ENCODE peak calls at places on chromosomes 6 and 20, in six cellular contexts. H is K562; W is uterus; M is CD4-positive, CD25-positive, alpha-beta regulatory T cell; N is body of pancreas; A is left ventricle myocardium inferior. J is an unnamed sample. For H3K4me1, the result is how much of the 10 kb centered on the place peaks cover.

GRCh38 chr20:20969701-20970100 is 136.5 kb downstream of the LINC00237 start:
- DNase-seq in H (no peak), W (no peak), M (no peak), N (no peak), A (no peak), J (no peak)

GRCh38 chr20:57390604-57391438 is at the start of gene RBM38:
- DNase-seq in H (peak), W (peak), M (peak), N (peak), A (peak), J (peak)

GRCh38 chr6:71080793-71081192 is 123.9 kb upstream of the B3GAT2 start:
- DNase-seq in H (no peak), W (no peak), M (no peak), N (no peak), A (no peak), J (peak)

GRCh38 chr20:48406462-48407235 is 421.1 kb downstream of the PREX1 start:
- DNase-seq in H (no peak), W (no peak), M (no peak), N (no peak), A (no peak), J (peak)

GRCh38 chr20:25439328-25439727 is 31.9 kb downstream of the GINS1 start:
- DNase-seq in H (no peak), W (no peak), M (no peak), N (no peak), A (no peak), J (no peak)

GRCh38 chr6:163579111-163579879 is 164.8 kb downstream of the QKI start:
- DNase-seq in H (peak), W (no peak), M (no peak), N (no peak), A (peak), J (no peak)

GRCh38 chr6:128712898-128713297 is 170.0 kb upstream of the LAMA2 start:
- DNase-seq in H (no peak), W (no peak), M (no peak), N (no peak), A (no peak), J (no peak)

GRCh38 chr20:31560094-31560899 is 44.8 kb upstream of the ID1 start:
- DNase-seq in H (peak), W (peak), M (peak), N (peak), A (peak), J (peak)

GRCh38 chr6:11064836-11065235 is 20.7 kb upstream of the ELOVL2 start:
- DNase-seq in H (no peak), W (no peak), M (no peak), N (no peak), A (no peak), J (no peak)

GRCh38 chr20:24910461-24910860 is 38.6 kb upstream of the CST7 start:
- DNase-seq in H (no peak), W (no peak), M (no peak), N (no peak), A (no peak), J (no peak)

GRCh38 chr6:33988121-33989015 is 157.5 kb downstream of the GRM4 start:
- DNase-seq in H (no peak), W (no peak), M (no peak), N (peak), A (no peak), J (no peak)

GRCh38 chr20:38060536-38060935 is 27.0 kb downstream of the RPRD1B start:
- DNase-seq in H (no peak), W (no peak), M (no peak), N (no peak), A (no peak), J (peak)

GRCh38 chr6:33869826-33870423 is 66.1 kb upstream of the MLN start:
- DNase-seq in H (no peak), W (no peak), M (no peak), N (no peak), A (no peak), J (no peak)

GRCh38 chr6:57097596-57097995 is 7.6 kb downstream of the ZNF451 start:
- DNase-seq in H (no peak), W (no peak), M (no peak), N (no peak), A (no peak), J (peak)

GRCh38 chr6:1678201-1678600 is 68.5 kb downstream of the FOXC1 start:
- DNase-seq in H (no peak), W (no peak), M (no peak), N (peak), A (no peak), J (no peak)

GRCh38 chr20:10448270-10449156 is 13.4 kb downstream of the SLX4IP start:
- DNase-seq in H (no peak), W (no peak), M (no peak), N (no peak), A (no peak), J (peak)

GRCh38 chr6:35474129-35474977 is 6.2 kb downstream of the RPL10A start:
- DNase-seq in H (no peak), W (no peak), M (no peak), N (no peak), A (no peak), J (no peak)

GRCh38 chr6:79469381-79470246 is 67.6 kb downstream of the LCA5 start:
- DNase-seq in H (no peak), W (no peak), M (no peak), N (no peak), A (no peak), J (no peak)

GRCh38 chr20:36472656-36473071 is 68.7 kb upstream of the MYL9 start:
- DNase-seq in H (peak), W (peak), M (no peak), N (peak), A (peak), J (peak)

GRCh38 chr6:25401711-25402110 is 122.5 kb downstream of the CARMIL1 start:
- DNase-seq in H (no peak), W (no peak), M (no peak), N (no peak), A (no peak), J (no peak)

GRCh38 chr6:88958842-88959241 is 4.6 kb downstream of the RNGTT start:
- DNase-seq in H (no peak), W (no peak), M (no peak), N (no peak), A (no peak), J (no peak)

GRCh38 chr20:34516038-34516873 is at the start of gene DYNLRB1:
- DNase-seq in H (peak), W (peak), M (peak), N (peak), A (peak), J (peak)

GRCh38 chr6:112956696-112957525 is 609.8 kb downstream of the RFPL4B start:
- DNase-seq in H (peak), W (peak), M (no peak), N (no peak), A (no peak), J (peak)

GRCh38 chr20:52410182-52410647 is 218.6 kb upstream of the ZFP64 start:
- DNase-seq in H (no peak), W (peak), M (peak), N (no peak), A (no peak), J (peak)

GRCh38 chr6:40343887-40344565 is 243.1 kb downstream of the LRFN2 start:
- DNase-seq in H (no peak), W (no peak), M (no peak), N (no peak), A (no peak), J (no peak)

GRCh38 chr6:110682460-110682853 is 132.8 kb downstream of the CDK19 start:
- DNase-seq in H (peak), W (no peak), M (peak), N (peak), A (no peak), J (peak)

GRCh38 chr6:139030539-139030938 is 2.0 kb downstream of the ABRACL start:
- DNase-seq in H (no peak), W (no peak), M (peak), N (no peak), A (no peak), J (no peak)

GRCh38 chr6:81826785-81827184 is 74.3 kb upstream of the TENT5A start:
- DNase-seq in H (no peak), W (no peak), M (no peak), N (no peak), A (no peak), J (no peak)

GRCh38 chr6:134920422-134920821 is 29.5 kb downstream of the ALDH8A1 start:
- DNase-seq in H (no peak), W (no peak), M (no peak), N (no peak), A (no peak), J (peak)

GRCh38 chr6:1485678-1486077 is 96.3 kb downstream of the FOXF2 start:
- DNase-seq in H (no peak), W (no peak), M (no peak), N (no peak), A (no peak), J (peak)

GRCh38 chr6:41759905-41760579 is 12.8 kb upstream of the PGC start:
- DNase-seq in H (no peak), W (no peak), M (no peak), N (no peak), A (no peak), J (no peak)

GRCh38 chr20:51710503-51710902 is 57.7 kb downstream of the ATP9A start:
- DNase-seq in H (no peak), W (no peak), M (no peak), N (no peak), A (no peak), J (no peak)

GRCh38 chr6:116144590-116144989 is 18.7 kb upstream of the COL10A1 start:
- DNase-seq in H (no peak), W (no peak), M (no peak), N (no peak), A (no peak), J (peak)

GRCh38 chr20:23178806-23179205 is 92.7 kb upstream of the CD93 start:
- DNase-seq in H (peak), W (no peak), M (no peak), N (no peak), A (no peak), J (no peak)

GRCh38 chr20:44342240-44342639 is 5.4 kb downstream of the R3HDML start:
- DNase-seq in H (no peak), W (peak), M (no peak), N (no peak), A (no peak), J (no peak)

GRCh38 chr20:17966432-17967312 is 1.9 kb downstream of the SNX5 start:
- DNase-seq in H (no peak), W (no peak), M (peak), N (no peak), A (no peak), J (peak)

GRCh38 chr20:24118781-24119175 is 130.2 kb upstream of the GGTLC1 start:
- DNase-seq in H (no peak), W (peak), M (no peak), N (no peak), A (no peak), J (peak)

GRCh38 chr6:20800229-20800628 is 266.0 kb downstream of the CDKAL1 start:
- DNase-seq in H (no peak), W (no peak), M (no peak), N (no peak), A (no peak), J (no peak)

GRCh38 chr6:62971976-62972658 is 239.2 kb upstream of the FKBP1C start:
- DNase-seq in H (no peak), W (no peak), M (no peak), N (no peak), A (no peak), J (no peak)

GRCh38 chr6:137816688-137817087 is 50.4 kb upstream of the TNFAIP3 start:
- DNase-seq in H (no peak), W (no peak), M (no peak), N (no peak), A (no peak), J (no peak)

GRCh38 chr6:137817219-137817618 is 49.8 kb upstream of the TNFAIP3 start:
- DNase-seq in H (no peak), W (no peak), M (no peak), N (no peak), A (no peak), J (no peak)

GRCh38 chr6:137819740-137820139 is 47.3 kb upstream of the TNFAIP3 start:
- DNase-seq in H (no peak), W (no peak), M (peak), N (no peak), A (no peak), J (no peak)

GRCh38 chr6:137820425-137820824 is 46.6 kb upstream of the TNFAIP3 start:
- DNase-seq in H (no peak), W (no peak), M (no peak), N (no peak), A (no peak), J (no peak)

DNA sequence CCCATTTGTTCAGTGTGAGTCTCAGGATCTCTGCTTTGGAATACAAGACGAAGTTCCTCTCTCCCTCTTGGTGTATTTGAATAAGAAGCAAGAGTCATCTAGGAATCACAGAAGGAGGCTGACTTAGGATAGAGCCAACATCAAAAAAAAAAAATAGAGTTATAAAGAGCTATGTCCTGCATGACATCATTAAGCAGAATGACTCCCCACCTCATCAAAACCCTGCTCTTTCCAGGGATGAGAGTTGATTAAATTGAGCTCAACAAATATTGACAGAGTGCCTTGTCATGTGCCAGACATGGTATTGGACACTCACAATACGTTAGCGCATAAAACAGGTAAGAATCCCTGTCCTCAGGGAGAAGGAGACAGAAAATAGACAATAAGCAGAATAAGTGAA is 48.6 kb upstream of the TNFAIP3 start:
- DNase-seq in H (no peak), W (no peak), M (no peak), N (no peak), A (no peak), J (no peak)
- H3K4me1 ChIP-seq in H (under half), W (under half), M (half or more), N (under half), A (under half), J (under half)

GRCh38 chr6:166677941-166678340 is 50.9 kb upstream of the RPS6KA2 start:
- DNase-seq in H (no peak), W (no peak), M (no peak), N (peak), A (no peak), J (no peak)

GRCh38 chr6:166673309-166673708 is 46.3 kb upstream of the RPS6KA2 start:
- DNase-seq in H (no peak), W (no peak), M (no peak), N (no peak), A (no peak), J (no peak)

GRCh38 chr6:166675736-166676135 is 48.7 kb upstream of the RPS6KA2 start:
- DNase-seq in H (no peak), W (no peak), M (no peak), N (no peak), A (no peak), J (no peak)

GRCh38 chr6:166678426-166678825 is 51.4 kb upstream of the RPS6KA2 start:
- DNase-seq in H (no peak), W (no peak), M (no peak), N (peak), A (no peak), J (peak)

GRCh38 chr6:166676270-166676860 is 49.3 kb upstream of the RPS6KA2 start:
- DNase-seq in H (peak), W (no peak), M (no peak), N (no peak), A (no peak), J (no peak)
- H3K4me1 ChIP-seq in H (under half), W (under half), M (under half), N (half or more), A (under half), J (under half)

GRCh38 chr6:158807515-158808441 is 11.4 kb downstream of the EZR start:
- DNase-seq in H (no peak), W (no peak), M (peak), N (no peak), A (no peak), J (no peak)
- H3K4me1 ChIP-seq in H (under half), W (under half), M (half or more), N (half or more), A (half or more), J (under half)

DNA sequence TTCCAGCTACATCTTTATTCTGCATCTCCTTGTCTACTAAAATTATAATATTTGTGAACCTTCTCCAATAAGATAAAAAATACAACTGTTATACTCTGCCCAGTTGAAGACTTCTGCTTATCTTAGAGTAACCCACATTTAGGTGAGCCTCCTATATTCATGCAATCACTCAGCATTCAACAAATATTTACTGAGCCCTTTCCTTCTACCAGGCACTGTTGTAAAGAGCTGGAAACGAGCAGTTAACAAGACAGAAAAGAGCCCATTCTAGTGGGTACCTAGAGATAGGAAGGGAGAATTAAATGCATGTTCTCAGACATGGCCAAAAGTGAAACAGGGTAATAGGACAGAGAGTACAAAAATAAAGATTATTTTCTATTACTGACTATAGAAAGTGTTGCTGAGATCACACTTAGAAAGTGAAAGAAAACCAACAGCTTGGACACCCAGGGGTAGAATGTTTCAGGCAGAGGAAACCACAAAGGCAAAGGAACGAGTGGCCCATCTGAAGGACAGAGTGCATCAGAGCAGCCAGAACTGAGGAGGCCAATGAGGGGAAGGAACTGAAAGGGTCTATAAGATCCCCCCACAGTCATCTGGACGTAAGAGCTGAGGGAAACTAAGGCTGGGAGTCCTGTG is 50.8 kb upstream of the SMLR1 start:
- DNase-seq in H (no peak), W (no peak), M (no peak), N (no peak), A (no peak), J (no peak)
- H3K4me1 ChIP-seq in H (under half), W (under half), M (under half), N (under half), A (under half), J (under half)

GRCh38 chr6:16319813-16320532 is 81.6 kb downstream of the GMPR start:
- DNase-seq in H (peak), W (peak), M (peak), N (peak), A (peak), J (peak)

GRCh38 chr6:16321341-16321710 is 82.9 kb downstream of the GMPR start:
- DNase-seq in H (no peak), W (no peak), M (no peak), N (no peak), A (no peak), J (no peak)

GRCh38 chr6:16318538-16318937 is 80.2 kb downstream of the GMPR start:
- DNase-seq in H (no peak), W (no peak), M (no peak), N (no peak), A (no peak), J (peak)

GRCh38 chr6:16320533-16321340 is 82.3 kb downstream of the GMPR start:
- DNase-seq in H (no peak), W (peak), M (no peak), N (no peak), A (no peak), J (peak)

GRCh38 chr6:16318953-16319720 is 80.8 kb downstream of the GMPR start:
- DNase-seq in H (no peak), W (no peak), M (no peak), N (no peak), A (no peak), J (no peak)
- H3K4me1 ChIP-seq in H (under half), W (under half), M (half or more), N (under half), A (half or more), J (under half)

GRCh38 chr6:155330922-155331321 is 16.6 kb upstream of the TFB1M start:
- DNase-seq in H (no peak), W (no peak), M (no peak), N (no peak), A (no peak), J (no peak)
- H3K4me1 ChIP-seq in H (under half), W (under half), M (under half), N (under half), A (under half), J (under half)

DNA sequence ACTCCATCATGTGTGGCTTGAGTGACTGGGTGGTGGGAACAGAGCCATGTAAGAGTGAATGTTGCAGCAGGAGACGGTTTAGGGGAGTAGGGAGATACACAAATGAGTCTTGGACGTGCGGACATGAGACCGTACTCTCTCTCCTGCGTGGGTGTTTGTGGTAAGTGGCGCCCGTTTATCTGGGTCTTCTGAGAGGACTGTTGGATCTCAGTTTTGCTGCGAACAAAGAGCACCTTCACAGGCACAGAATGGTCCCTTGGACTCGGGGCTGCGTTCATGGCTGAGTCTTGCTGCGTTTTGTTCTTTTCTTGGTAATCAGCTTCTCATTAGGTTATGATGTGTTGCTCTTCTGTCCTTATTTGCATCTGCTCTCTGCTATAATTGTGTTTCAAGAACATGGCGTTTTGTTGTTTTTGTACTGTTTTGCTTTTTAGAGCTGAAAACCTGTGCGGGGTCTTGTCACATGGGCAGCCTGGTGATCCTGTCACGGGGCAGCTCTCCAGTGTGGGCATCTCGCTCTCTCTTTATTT is 28.5 kb downstream of the STK35 start:
- DNase-seq in H (no peak), W (no peak), M (no peak), N (no peak), A (no peak), J (peak)
- H3K4me1 ChIP-seq in H (under half), W (under half), M (under half), N (under half), A (half or more), J (under half)

GRCh38 chr20:63230800-63231268 is 4.9 kb upstream of the BIRC7 start:
- DNase-seq in H (peak), W (peak), M (no peak), N (peak), A (peak), J (peak)
- H3K4me1 ChIP-seq in H (under half), W (under half), M (under half), N (under half), A (under half), J (under half)

GRCh38 chr6:150993253-150993652 is 127.8 kb downstream of the MTHFD1L start:
- DNase-seq in H (no peak), W (no peak), M (no peak), N (no peak), A (no peak), J (no peak)
- H3K4me1 ChIP-seq in H (under half), W (under half), M (under half), N (under half), A (under half), J (under half)

GRCh38 chr6:6823568-6824224 is 235.2 kb downstream of the LY86 start:
- DNase-seq in H (no peak), W (no peak), M (no peak), N (no peak), A (no peak), J (no peak)

GRCh38 chr6:6820688-6821238 is 232.2 kb downstream of the LY86 start:
- DNase-seq in H (no peak), W (no peak), M (no peak), N (peak), A (no peak), J (no peak)

GRCh38 chr6:6824381-6824780 is 235.9 kb downstream of the LY86 start:
- DNase-seq in H (no peak), W (no peak), M (no peak), N (no peak), A (no peak), J (no peak)

GRCh38 chr6:6821639-6822261 is 233.2 kb downstream of the LY86 start:
- DNase-seq in H (no peak), W (no peak), M (no peak), N (no peak), A (no peak), J (no peak)

GRCh38 chr6:6823030-6823429 is 234.5 kb downstream of the LY86 start:
- DNase-seq in H (no peak), W (no peak), M (no peak), N (no peak), A (no peak), J (no peak)
- H3K4me1 ChIP-seq in H (under half), W (under half), M (under half), N (under half), A (under half), J (under half)

J was measured in fibroblast of lung.